ENCODE peak calls at places on chromosomes 16 and 17, in six cellular contexts. F is tibial nerve; B is HTR-8/SVneo; D is ovary; K is renal cortical epithelial cell; E is stimulated activated CD8-positive, alpha-beta memory T cell treated with anti-CD3 and anti-CD28 coated beads, Interleukin-7, amount 100 ng/mL, for 48 hours. X is an unnamed sample.
A peak's percentile ranks its signal among the peaks of the same experiment; 100 is the strongest.

GRCh38 chr17:51537996-51538550 is 277.7 kb downstream of the UTP18 start:
- DNase-seq in F (no peak), B (no peak), D (no peak), K (no peak), E (no peak), X (peak; percentile 2)

GRCh38 chr17:15463363-15463762 is 4.1 kb downstream of the CDRT4 start:
- DNase-seq in F (no peak), B (peak; percentile 91), D (peak; percentile 49), K (peak; percentile 67), E (no peak), X (peak; percentile 70)

GRCh38 chr16:56469748-56470147 is 18.4 kb downstream of the OGFOD1 start:
- DNase-seq in F (no peak), B (no peak), D (no peak), K (no peak), E (no peak), X (no peak)

GRCh38 chr16:85091522-85091910 is 20.8 kb downstream of the CIBAR2 start:
- DNase-seq in F (no peak), B (no peak), D (no peak), K (no peak), E (no peak), X (no peak)

GRCh38 chr17:43940630-43941029 is 1.6 kb downstream of the PPY start:
- DNase-seq in F (no peak), B (peak; percentile 79), D (no peak), K (peak; percentile 14), E (no peak), X (peak; percentile 25)

GRCh38 chr17:4728124-4728523 is 3.1 kb upstream of the MED11 start:
- DNase-seq in F (no peak), B (no peak), D (no peak), K (no peak), E (no peak), X (no peak)

GRCh38 chr17:16962804-16963203 is 9.1 kb downstream of the TNFRSF13B start:
- DNase-seq in F (no peak), B (no peak), D (no peak), K (no peak), E (no peak), X (no peak)

GRCh38 chr17:8629371-8630226 is 926 bp downstream of the MYH10 start:
- DNase-seq in F (no peak), B (peak; percentile 32), D (peak; percentile 57), K (peak; percentile 9), E (no peak), X (peak; percentile 36)

GRCh38 chr17:49050611-49051010 is 53.4 kb downstream of the IGF2BP1 start:
- DNase-seq in F (no peak), B (no peak), D (no peak), K (no peak), E (no peak), X (no peak)

GRCh38 chr17:63405741-63406261 is 40.3 kb downstream of the CYB561 start:
- DNase-seq in F (no peak), B (peak; percentile 71), D (no peak), K (peak; percentile 85), E (no peak), X (peak; percentile 81)

GRCh38 chr17:8004899-8005298 is 2.5 kb downstream of the GUCY2D start:
- DNase-seq in F (no peak), B (peak; percentile 85), D (no peak), K (no peak), E (no peak), X (no peak)

GRCh38 chr17:45223541-45224528 is 2.1 kb downstream of the FMNL1 start:
- DNase-seq in F (no peak), B (no peak), D (no peak), K (no peak), E (peak; percentile 73), X (no peak)

GRCh38 chr16:56600398-56600999 is 7.9 kb upstream of the MT2A start:
- DNase-seq in F (no peak), B (peak; percentile 65), D (peak; percentile 48), K (peak; percentile 30), E (no peak), X (no peak)

GRCh38 chr17:46003907-46004748 is 5.1 kb downstream of the STH start:
- DNase-seq in F (no peak), B (no peak), D (peak; percentile 50), K (peak; percentile 61), E (no peak), X (no peak)

GRCh38 chr16:11167581-11167980 is 88.4 kb downstream of the SOCS1 start:
- DNase-seq in F (no peak), B (no peak), D (no peak), K (no peak), E (no peak), X (no peak)

GRCh38 chr16:57533618-57534336 is 2.6 kb downstream of the CCDC102A start:
- DNase-seq in F (no peak), B (no peak), D (peak; percentile 53), K (no peak), E (no peak), X (no peak)

X was measured in dermis microvascular lymphatic vessel endothelial cell.